ENCODE peak calls at places on chromosomes 12 and 14, in nine cellular contexts. S, W, J, H, A, Q, B, L and D are unnamed samples.

GRCh38 chr14:73273799-73274198 is 36.5 kb downstream of the PAPLN start:
- DNase-seq in A (no peak), Q (no peak), W (no peak), J (no peak), H (no peak), B (no peak), S (no peak), L (no peak), D (no peak)

GRCh38 chr14:24232645-24233537 is at the start of gene GMPR2:
- DNase-seq in Q (no peak), B (no peak), A (no peak), W (no peak), H (no peak), L (no peak), J (peak; percentile 51), S (no peak), D (peak; percentile 45)

GRCh38 chr12:188910-189621 is 24.9 kb downstream of the SLC6A12 start:
- DNase-seq in A (no peak), Q (no peak), H (peak; percentile 55), W (peak; percentile 80), S (no peak), B (peak; percentile 8), J (peak; percentile 88), L (peak; percentile 7), D (peak; percentile 73)

GRCh38 chr14:103711516-103712431 is 3.5 kb downstream of the XRCC3 start:
- DNase-seq in W (no peak), Q (peak; percentile 58), S (no peak), J (no peak), A (no peak), L (no peak), H (peak; percentile 49), B (no peak), D (no peak)

GRCh38 chr12:75656650-75657049 is 145.2 kb upstream of the KRR1 start:
- DNase-seq in A (no peak), B (no peak), J (no peak), W (no peak), L (no peak), S (peak; percentile 60), H (no peak), Q (no peak), D (no peak)

GRCh38 chr14:65704412-65704811 is 291.9 kb downstream of the FUT8 start:
- DNase-seq in S (peak; percentile 16), W (no peak), A (no peak), J (no peak), Q (no peak), L (no peak), B (no peak), H (no peak), D (no peak)

GRCh38 chr14:52801014-52801708 is 9.8 kb upstream of the GNPNAT1 start:
- DNase-seq in S (peak; percentile 74), A (no peak), W (no peak), Q (no peak), L (no peak), J (no peak), B (no peak), H (no peak), D (no peak)

GRCh38 chr14:103139371-103140016 is 16.2 kb downstream of the TNFAIP2 start:
- DNase-seq in A (no peak), J (no peak), W (no peak), S (no peak), H (no peak), B (no peak), Q (no peak), L (no peak), D (no peak)

GRCh38 chr14:44609201-44609600 is 102.1 kb upstream of the FSCB start:
- DNase-seq in J (no peak), L (no peak), A (no peak), B (no peak), W (no peak), H (no peak), S (no peak), Q (no peak), D (no peak)

GRCh38 chr12:3964404-3964803 is 91.2 kb upstream of the PARP11 start:
- DNase-seq in H (no peak), S (no peak), W (no peak), L (no peak), J (no peak), Q (no peak), A (no peak), B (no peak), D (no peak)

GRCh38 chr12:119020377-119021360 is 39.3 kb downstream of the SRRM4 start:
- DNase-seq in W (peak; percentile 41), B (no peak), A (no peak), J (no peak), H (peak; percentile 17), L (no peak), Q (no peak), S (no peak), D (no peak)

GRCh38 chr12:87820524-87821194 is 208.5 kb downstream of the C12orf50 start:
- DNase-seq in L (no peak), J (no peak), Q (no peak), S (peak; percentile 40), H (no peak), W (no peak), B (no peak), A (peak; percentile 83), D (no peak)

GRCh38 chr12:5520831-5521230 is 88.9 kb downstream of the NTF3 start:
- DNase-seq in Q (no peak), W (no peak), S (no peak), H (no peak), B (no peak), A (no peak), J (no peak), L (no peak), D (no peak)

GRCh38 chr12:124464062-124464461 is 103.3 kb downstream of the NCOR2 start:
- DNase-seq in Q (no peak), S (no peak), J (no peak), W (no peak), H (peak; percentile 48), L (no peak), B (no peak), A (no peak), D (no peak)

GRCh38 chr14:56119221-56119967 is 1.2 kb downstream of the PELI2 start:
- DNase-seq in S (no peak), A (no peak), J (peak; percentile 14), H (peak; percentile 51), L (peak; percentile 26), B (peak; percentile 17), W (peak; percentile 27), Q (peak; percentile 28), D (no peak)

GRCh38 chr12:105363890-105364289 is 33.4 kb downstream of the C12orf75 start:
- DNase-seq in J (no peak), S (no peak), A (no peak), B (no peak), Q (no peak), L (no peak), H (no peak), W (no peak), D (no peak)

GRCh38 chr12:89949457-89950195 is 241.0 kb upstream of the ATP2B1 start:
- DNase-seq in W (no peak), B (peak; percentile 42), J (no peak), A (peak; percentile 51), H (no peak), S (peak; percentile 67), Q (peak; percentile 55), L (peak; percentile 28), D (no peak)

GRCh38 chr12:42076976-42077375 is 67.7 kb downstream of the GXYLT1 start:
- DNase-seq in W (no peak), H (no peak), J (no peak), S (no peak), L (no peak), Q (no peak), A (no peak), B (no peak), D (no peak)

GRCh38 chr12:123761841-123762714 is at the start of gene DNAH10:
- DNase-seq in H (no peak), W (peak; percentile 76), L (peak; percentile 37), Q (no peak), J (no peak), A (peak; percentile 10), S (no peak), B (peak; percentile 29), D (no peak)

GRCh38 chr12:58211211-58211610 is 269.8 kb downstream of the ATP23 start:
- DNase-seq in S (no peak), B (no peak), J (no peak), H (no peak), Q (no peak), A (no peak), L (no peak), W (no peak), D (no peak)

GRCh38 chr12:67410246-67410645 is 141.1 kb downstream of the CAND1 start:
- DNase-seq in Q (no peak), L (no peak), B (no peak), H (no peak), W (no peak), S (no peak), J (no peak), A (no peak), D (no peak)

GRCh38 chr12:56947633-56948535 is 9.5 kb downstream of the RDH16 start:
- DNase-seq in B (no peak), Q (no peak), W (no peak), A (no peak), H (no peak), L (no peak), S (no peak), J (no peak), D (no peak)

GRCh38 chr14:71932229-71932951 is at the start of gene RGS6:
- DNase-seq in Q (no peak), S (no peak), A (peak; percentile 7), H (peak; percentile 34), L (no peak), J (peak; percentile 30), W (peak; percentile 71), B (no peak), D (no peak)

GRCh38 chr14:57085801-57086200 is 182.9 kb downstream of the EXOC5 start:
- DNase-seq in A (peak; percentile 75), H (no peak), S (no peak), Q (no peak), J (no peak), B (no peak), W (no peak), L (no peak), D (no peak)